ENCODE peak calls at places on chromosomes 7 and 10, in four cellular contexts. C is GM04504, P is cardiac fibroblast, U is head of caudate nucleus. V is an unnamed sample.

GRCh38 chr7:56007167-56007652 is 42.8 kb downstream of the NIPSNAP2 start:
- DNase-seq in C (no peak), P (no peak), U (no peak), V (no peak)

GRCh38 chr10:117860823-117861222 is 185.9 kb downstream of the RAB11FIP2 start:
- DNase-seq in C (no peak), P (peak; percentile 18), U (no peak), V (no peak)

GRCh38 chr7:21198929-21199328 is 229.0 kb upstream of the SP4 start:
- DNase-seq in C (no peak), P (no peak), U (no peak), V (no peak)

GRCh38 chr10:74754397-74754796 is 72.0 kb upstream of the KAT6B start:
- DNase-seq in C (no peak), P (no peak), U (no peak), V (peak; percentile 11)

GRCh38 chr7:1247527-1248041 is 14.9 kb downstream of the UNCX start:
- DNase-seq in C (no peak), P (no peak), U (peak; percentile 19), V (no peak)

GRCh38 chr7:81956520-81956919 is 186.7 kb upstream of the HGF start:
- DNase-seq in C (peak; percentile 10), P (peak; percentile 85), U (no peak), V (peak; percentile 31)

GRCh38 chr7:93117852-93118530 is at the start of gene SAMD9:
- DNase-seq in C (peak; percentile 72), P (peak; percentile 87), U (no peak), V (peak; percentile 34)

GRCh38 chr7:46948776-46949175 is 633.1 kb downstream of the TNS3 start:
- DNase-seq in C (no peak), P (no peak), U (no peak), V (no peak)

GRCh38 chr10:127142141-127142540 is 54.2 kb downstream of the INSYN2A start:
- DNase-seq in C (no peak), P (no peak), U (no peak), V (no peak)

GRCh38 chr7:19352271-19352670 is 207.1 kb upstream of the FERD3L start:
- DNase-seq in C (no peak), P (no peak), U (no peak), V (no peak)

GRCh38 chr10:16606923-16607322 is 85.2 kb upstream of the C1QL3 start:
- DNase-seq in C (no peak), P (no peak), U (no peak), V (no peak)

GRCh38 chr10:102758226-102758932 is 14.6 kb downstream of the WBP1L start:
- DNase-seq in C (no peak), P (no peak), U (no peak), V (no peak)

GRCh38 chr7:27210441-27211083 is 10.7 kb upstream of the HOXA13 start:
- DNase-seq in C (no peak), P (peak; percentile 47), U (peak; percentile 37), V (peak; percentile 8)

GRCh38 chr7:20085086-20085485 is 132.1 kb downstream of the MACC1 start:
- DNase-seq in C (no peak), P (peak; percentile 66), U (no peak), V (no peak)

V was measured in astrocyte of the cerebellum.